ENCODE peak calls at places on chromosomes 1 and 21, in five cellular contexts. T, S, E, N and L are unnamed samples.

GRCh38 chr1:46489169-46489637 is 433 bp upstream of the DMBX1 start:
- DNase-seq in T (no peak), S (no peak), E (no peak), N (no peak), L (no peak)

GRCh38 chr1:27883536-27884181 is 11.3 kb downstream of the THEMIS2 start:
- DNase-seq in T (peak), S (no peak), E (no peak), N (no peak), L (no peak)

GRCh38 chr1:191206808-191207207 is 729.1 kb upstream of the BRINP3 start:
- DNase-seq in T (no peak), S (no peak), E (no peak), N (no peak), L (no peak)

GRCh38 chr1:228207851-228208821 is at the start of gene OBSCN:
- DNase-seq in T (peak), S (no peak), E (no peak), N (no peak), L (no peak)

GRCh38 chr1:107919953-107920352 is 45.0 kb downstream of the VAV3 start:
- DNase-seq in T (no peak), S (no peak), E (no peak), N (no peak), L (no peak)

GRCh38 chr21:19508442-19508841 is 1104.9 kb upstream of the TMPRSS15 start:
- DNase-seq in T (no peak), S (no peak), E (no peak), N (no peak), L (no peak)

GRCh38 chr1:171210355-171210754 is 25.3 kb downstream of the FMO2 start:
- DNase-seq in T (no peak), S (no peak), E (no peak), N (no peak), L (no peak)

GRCh38 chr1:185857447-185857846 is 123.3 kb downstream of the HMCN1 start:
- DNase-seq in T (no peak), S (no peak), E (no peak), N (no peak), L (no peak)

GRCh38 chr1:169460193-169460833 is 25.4 kb downstream of the SLC19A2 start:
- DNase-seq in T (no peak), S (peak), E (no peak), N (no peak), L (peak)

GRCh38 chr1:230804396-230804795 is 57.2 kb downstream of the CAPN9 start:
- DNase-seq in T (no peak), S (no peak), E (no peak), N (no peak), L (no peak)

GRCh38 chr21:29228306-29228705 is 70.4 kb upstream of the BACH1 start:
- DNase-seq in T (no peak), S (no peak), E (no peak), N (no peak), L (no peak)

GRCh38 chr1:154629160-154630073 is 21.4 kb upstream of the ADAR start:
- DNase-seq in T (peak), S (no peak), E (no peak), N (no peak), L (no peak)

GRCh38 chr21:43908167-43908566 is 43.1 kb downstream of the AGPAT3 start:
- DNase-seq in T (no peak), S (no peak), E (no peak), N (no peak), L (no peak)

GRCh38 chr1:85407978-85408377 is 57.0 kb downstream of the DDAH1 start:
- DNase-seq in T (no peak), S (no peak), E (no peak), N (no peak), L (no peak)
- TF ChIP-seq JUND in T (no peak), S (no peak), E (no peak), N (no peak), L (no peak)

GRCh38 chr1:201275266-201275666 is 8.0 kb upstream of the PKP1 start:
- DNase-seq in T (no peak), S (no peak), E (no peak), N (no peak), L (no peak)
- TF ChIP-seq CHD2 in T (no peak), S (no peak), E (no peak), N (no peak), L (no peak)

GRCh38 chr1:226100436-226101347 is 38.2 kb downstream of the H3-3A start:
- DNase-seq in T (no peak), S (peak), E (no peak), N (no peak), L (no peak)
- TF ChIP-seq JUND in T (no peak), S (no peak), E (no peak), N (no peak), L (no peak)

DNA sequence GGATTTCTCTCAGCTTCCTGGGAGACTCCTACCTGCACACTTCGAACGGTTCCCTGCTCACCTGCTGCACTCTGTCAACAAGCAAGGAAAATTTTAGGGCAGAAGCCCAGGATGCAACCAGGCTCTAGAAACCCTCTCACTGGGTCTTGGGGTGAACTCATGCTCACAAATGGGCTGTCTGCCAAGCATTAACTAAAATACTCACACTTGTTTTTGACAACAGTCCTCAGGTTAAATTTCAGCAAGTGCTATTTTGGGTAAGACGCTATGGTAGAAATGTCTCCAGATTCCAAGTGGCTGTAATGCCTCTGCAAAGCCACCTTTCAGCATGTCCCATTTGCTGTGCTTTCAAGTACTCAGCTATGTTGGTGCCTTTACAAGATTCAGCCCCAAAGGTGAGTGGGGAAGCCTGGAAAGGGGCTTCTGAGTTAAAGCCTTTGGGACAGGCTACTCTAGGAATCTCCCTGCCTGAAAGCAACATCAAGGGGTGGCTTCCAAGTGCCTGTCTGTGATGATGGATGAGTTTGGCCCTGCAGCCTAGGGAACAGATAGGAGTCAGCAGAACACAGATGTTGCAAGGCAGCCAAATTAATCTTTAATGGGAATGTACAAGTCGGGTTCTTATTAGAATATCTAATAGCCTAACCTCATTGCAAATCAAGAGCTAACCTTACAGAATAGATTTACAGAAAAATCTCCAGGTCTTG is 211.9 kb upstream of the SPAG17 start:
- DNase-seq in T (no peak), S (no peak), E (no peak), N (no peak), L (no peak)
- TF ChIP-seq CHD2 in T (no peak), S (no peak), E (no peak), N (no peak), L (no peak)

DNA sequence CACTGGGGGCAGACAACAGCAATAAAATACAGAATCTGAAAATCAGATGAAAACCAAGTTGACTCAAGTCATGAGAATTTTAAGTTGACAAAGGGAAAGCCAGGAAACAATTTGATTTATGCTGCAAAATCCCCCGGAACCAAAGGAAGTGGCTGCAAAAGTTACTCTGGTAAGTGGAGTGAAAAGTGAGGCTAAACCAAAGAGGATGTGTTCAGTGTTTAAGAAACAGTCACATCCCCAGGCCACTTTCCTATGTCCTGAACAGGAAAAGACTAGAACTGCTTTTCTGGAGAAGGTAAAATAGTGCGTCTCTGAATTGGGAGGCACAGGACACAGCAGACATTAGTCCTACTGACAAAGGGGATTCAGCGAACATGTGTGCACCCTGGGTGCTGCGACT is 5.9 kb downstream of the TARBP1 start:
- DNase-seq in T (no peak), S (no peak), E (no peak), N (no peak), L (no peak)
- TF ChIP-seq JUND in T (no peak), S (no peak), E (no peak), N (no peak), L (no peak)

GRCh38 chr1:110123224-110123623 is 11.0 kb downstream of the UBL4B start:
- DNase-seq in T (no peak), S (no peak), E (no peak), N (no peak), L (no peak)

GRCh38 chr1:110120960-110121561 is 8.8 kb downstream of the UBL4B start:
- DNase-seq in T (no peak), S (no peak), E (no peak), N (no peak), L (no peak)

GRCh38 chr1:110114784-110115183 is 2.5 kb downstream of the UBL4B start:
- DNase-seq in T (no peak), S (no peak), E (no peak), N (no peak), L (no peak)

GRCh38 chr1:110119843-110120242 is 7.6 kb downstream of the UBL4B start:
- DNase-seq in T (no peak), S (no peak), E (no peak), N (no peak), L (no peak)

GRCh38 chr1:110118636-110119396 is 6.6 kb downstream of the UBL4B start:
- DNase-seq in T (no peak), S (no peak), E (no peak), N (no peak), L (no peak)
- TF ChIP-seq CHD2 in T (no peak), S (no peak), E (no peak), N (no peak), L (no peak)

GRCh38 chr1:94514095-94514727 is 27.3 kb downstream of the F3 start:
- DNase-seq in T (no peak), S (peak), E (no peak), N (peak), L (peak)
- TF ChIP-seq JUND in T (no peak), S (no peak), E (no peak), N (no peak), L (no peak)

GRCh38 chr1:98437540-98437939 is 224.0 kb upstream of the SNX7 start:
- DNase-seq in T (no peak), S (no peak), E (no peak), N (no peak), L (no peak)
- TF ChIP-seq CHD2 in T (no peak), S (no peak), E (no peak), N (no peak), L (no peak)